ENCODE peak calls at places on chromosomes 4 and X, in seven cellular contexts. P is epithelial cell of esophagus, F is breast epithelium, Z is AG10803, V is uterus, O is IMR-90, W is hepatocyte. I is an unnamed sample.

GRCh38 chr4:165864228-165864627 is 8.8 kb upstream of the TLL1 start:
- DNase-seq in P (no peak), F (no peak), Z (no peak), V (no peak), O (no peak), W (no peak), I (peak; percentile 16)

GRCh38 chr4:39568805-39569204 is 41.6 kb upstream of the UGDH start:
- DNase-seq in P (peak; percentile 88), F (no peak), Z (no peak), V (no peak), O (no peak), W (peak; percentile 30), I (peak; percentile 25)

GRCh38 chrX:69313622-69314290 is 148.5 kb upstream of the PJA1 start:
- DNase-seq in P (no peak), F (no peak), Z (no peak), V (no peak), O (no peak), W (no peak), I (no peak)

GRCh38 chr4:61375316-61375715 is 175.2 kb downstream of the ADGRL3 start:
- DNase-seq in P (peak; percentile 71), F (no peak), Z (no peak), V (no peak), O (no peak), W (no peak), I (no peak)

GRCh38 chrX:71996826-71997225 is 86.2 kb downstream of the NHSL2 start:
- DNase-seq in P (peak; percentile 29), F (no peak), Z (peak; percentile 46), V (peak; percentile 61), O (no peak), W (no peak), I (peak; percentile 11)

GRCh38 chr4:19402666-19403065 is 849.0 kb upstream of the SLIT2 start:
- DNase-seq in P (no peak), F (no peak), Z (peak; percentile 43), V (no peak), O (peak; percentile 47), W (no peak), I (peak; percentile 18)

GRCh38 chr4:8176547-8177399 is 18.2 kb upstream of the ABLIM2 start:
- DNase-seq in P (peak; percentile 64), F (no peak), Z (peak; percentile 56), V (no peak), O (peak; percentile 52), W (peak; percentile 81), I (peak; percentile 80)

GRCh38 chr4:159764343-159764952 is 661.6 kb downstream of the RAPGEF2 start:
- DNase-seq in P (peak; percentile 71), F (no peak), Z (peak; percentile 12), V (no peak), O (no peak), W (peak; percentile 71), I (peak; percentile 68)

GRCh38 chrX:15151267-15152196 is 118.4 kb downstream of the ASB9 start:
- DNase-seq in P (peak; percentile 24), F (no peak), Z (no peak), V (no peak), O (no peak), W (no peak), I (no peak)

GRCh38 chrX:47194388-47194787 is 759 bp downstream of the UBA1 start:
- DNase-seq in P (no peak), F (no peak), Z (no peak), V (no peak), O (no peak), W (no peak), I (no peak)

GRCh38 chr4:133801858-133802257 is 399.7 kb downstream of the PABPC4L start:
- DNase-seq in P (no peak), F (no peak), Z (no peak), V (no peak), O (no peak), W (no peak), I (no peak)

GRCh38 chrX:134745636-134746378 is 87.5 kb upstream of the PLAC1 start:
- DNase-seq in P (no peak), F (no peak), Z (no peak), V (no peak), O (no peak), W (no peak), I (no peak)

GRCh38 chrX:70231666-70232065 is 2.8 kb upstream of the AWAT1 start:
- DNase-seq in P (no peak), F (no peak), Z (no peak), V (no peak), O (no peak), W (no peak), I (peak; percentile 51)

GRCh38 chr4:3807861-3808521 is 41.8 kb downstream of the ADRA2C start:
- DNase-seq in P (no peak), F (no peak), Z (no peak), V (no peak), O (no peak), W (no peak), I (no peak)

GRCh38 chr4:7675612-7676320 is 241.0 kb upstream of the PSAPL1 start:
- DNase-seq in P (no peak), F (no peak), Z (no peak), V (no peak), O (no peak), W (no peak), I (no peak)

GRCh38 chrX:64994131-64994798 is 18.0 kb upstream of the ZC4H2 start:
- DNase-seq in P (no peak), F (no peak), Z (no peak), V (no peak), O (no peak), W (no peak), I (no peak)

GRCh38 chr4:35494955-35495354 is 749.4 kb downstream of the ARAP2 start:
- DNase-seq in P (no peak), F (no peak), Z (no peak), V (no peak), O (no peak), W (no peak), I (no peak)

GRCh38 chrX:773292-774025 is 142.9 kb downstream of the SHOX start:
- DNase-seq in P (no peak), F (no peak), Z (no peak), V (no peak), O (no peak), W (no peak), I (no peak)

GRCh38 chrX:13212191-13212651 is 107.6 kb downstream of the ATXN3L start:
- DNase-seq in P (no peak), F (no peak), Z (peak; percentile 25), V (no peak), O (peak; percentile 13), W (no peak), I (peak; percentile 59)

GRCh38 chr4:5711479-5712184 is 631 bp downstream of the EVC start:
- DNase-seq in P (peak; percentile 43), F (no peak), Z (peak; percentile 61), V (peak; percentile 30), O (peak; percentile 51), W (no peak), I (peak; percentile 52)
- TF ChIP-seq CTCF in P (no peak), F (no peak), Z (no peak), V (no peak), O (no peak), W (no peak), I (no peak)

DNA sequence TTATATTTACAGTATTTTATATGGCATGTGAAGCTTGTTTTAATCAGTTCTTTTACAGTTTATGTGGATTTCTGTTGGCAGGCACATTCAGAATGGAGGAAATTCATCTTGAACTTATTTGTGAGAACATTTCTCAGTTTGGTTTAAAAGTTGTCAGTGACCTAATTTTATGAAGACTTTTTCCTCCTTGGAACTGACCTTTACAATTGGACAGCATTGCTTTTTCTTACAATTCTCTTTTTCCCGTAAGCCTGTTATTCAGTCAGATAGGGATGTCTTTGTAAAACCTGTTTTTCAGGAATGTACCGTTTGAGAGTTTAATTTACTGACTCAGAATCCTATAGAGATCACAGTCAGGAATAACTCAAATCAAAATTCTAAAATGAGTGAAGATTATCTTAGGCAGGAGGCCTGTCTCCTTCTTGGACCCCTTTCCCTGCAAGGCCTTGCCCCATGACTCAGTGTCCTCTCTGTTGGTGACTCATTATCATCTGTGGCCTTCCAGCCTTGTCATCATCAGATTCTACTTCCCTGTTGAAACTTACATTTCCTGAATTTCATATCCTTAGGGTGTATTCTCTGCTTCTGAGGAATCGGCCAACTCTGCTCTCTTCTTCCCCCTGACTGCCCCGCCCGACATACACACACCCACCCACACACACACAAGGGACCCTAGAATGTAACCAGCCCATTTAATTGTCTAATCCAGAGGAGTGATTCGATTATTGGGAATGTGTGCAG is 99.7 kb downstream of the ARHGAP10 start:
- DNase-seq in P (peak; percentile 92), F (no peak), Z (peak; percentile 85), V (no peak), O (peak; percentile 93), W (peak; percentile 61), I (peak; percentile 76)
- H3K4me3 ChIP-seq in P (no peak overlapping the region), F (peak overlapping the region; percentile 27), Z (no peak overlapping the region), V (no peak overlapping the region), O (no peak overlapping the region), W (no peak overlapping the region), I (no peak overlapping the region)

GRCh38 chr4:186726150-186726439 is 2.4 kb upstream of the FAT1 start:
- DNase-seq in P (no peak), F (no peak), Z (no peak), V (no peak), O (no peak), W (no peak), I (no peak)

GRCh38 chr4:186726440-186727148 is 2.9 kb upstream of the FAT1 start:
- DNase-seq in P (peak; percentile 92), F (peak; percentile 74), Z (peak; percentile 81), V (peak; percentile 70), O (peak; percentile 80), W (peak; percentile 93), I (peak; percentile 76)

GRCh38 chr4:186724861-186725419 is 1.3 kb upstream of the FAT1 start:
- DNase-seq in P (peak; percentile 38), F (no peak), Z (peak; percentile 34), V (no peak), O (peak; percentile 40), W (peak; percentile 23), I (peak; percentile 29)

GRCh38 chr4:186724048-186724860 is 598 bp upstream of the FAT1 start:
- DNase-seq in P (peak; percentile 29), F (no peak), Z (peak; percentile 64), V (peak; percentile 57), O (peak; percentile 49), W (peak; percentile 76), I (peak; percentile 76)

GRCh38 chr4:186725422-186726149 is 1.9 kb upstream of the FAT1 start:
- DNase-seq in P (peak; percentile 92), F (peak; percentile 75), Z (peak; percentile 86), V (peak; percentile 72), O (peak; percentile 88), W (peak; percentile 92), I (peak; percentile 88)
- TF ChIP-seq CTCF in P (peak; percentile 70), F (peak; percentile 50), Z (peak; percentile 70), V (peak; percentile 62), O (peak; percentile 91), W (peak; percentile 86), I (peak; percentile 66)

GRCh38 chrX:120271218-120271617 is 20.6 kb downstream of the ZBTB33 start:
- DNase-seq in P (peak; percentile 4), F (no peak), Z (no peak), V (no peak), O (no peak), W (no peak), I (no peak)

GRCh38 chrX:120269379-120270035 is 18.9 kb downstream of the ZBTB33 start:
- DNase-seq in P (peak; percentile 76), F (no peak), Z (peak; percentile 1), V (no peak), O (no peak), W (no peak), I (peak; percentile 42)

GRCh38 chrX:120274958-120275357 is 24.3 kb downstream of the ZBTB33 start:
- DNase-seq in P (no peak), F (no peak), Z (no peak), V (no peak), O (no peak), W (no peak), I (no peak)

GRCh38 chrX:120270567-120270966 is 20.0 kb downstream of the ZBTB33 start:
- DNase-seq in P (no peak), F (no peak), Z (no peak), V (no peak), O (no peak), W (no peak), I (no peak)

GRCh38 chrX:120274145-120274544 is 23.5 kb downstream of the ZBTB33 start:
- DNase-seq in P (no peak), F (no peak), Z (no peak), V (no peak), O (no peak), W (no peak), I (no peak)
- H3K4me3 ChIP-seq in P (no peak overlapping the region), F (no peak overlapping the region), Z (no peak overlapping the region), V (no peak overlapping the region), O (no peak overlapping the region), W (no peak overlapping the region), I (no peak overlapping the region)

I was measured in cardiac fibroblast.